ENCODE peak calls at places on chromosomes 5 and 9, in seven cellular contexts. G is WERI-Rb-1, O is dorsolateral prefrontal cortex, E is cardiac fibroblast, L is mucosa of descending colon, A is stomach, S is Peyer's patch. U is an unnamed sample.

GRCh38 chr5:117161718-117162386 is 587.2 kb upstream of the SEMA6A start:
- DNase-seq in G (no peak), O (no peak), E (no peak), L (no peak), A (no peak), S (no peak), U (peak)

GRCh38 chr5:148469446-148470062 is 85.8 kb downstream of the FBXO38 start:
- DNase-seq in G (no peak), O (no peak), E (peak), L (no peak), A (no peak), S (no peak), U (peak)

GRCh38 chr5:997711-998110 is 10.9 kb upstream of the NKD2 start:
- DNase-seq in G (peak), O (peak), E (no peak), L (no peak), A (no peak), S (no peak), U (no peak)

GRCh38 chr5:52657231-52657645 is 130.5 kb upstream of the ITGA1 start:
- DNase-seq in G (no peak), O (no peak), E (peak), L (no peak), A (no peak), S (no peak), U (peak)

GRCh38 chr5:43947870-43948269 is 344.9 kb downstream of the NNT start:
- DNase-seq in G (no peak), O (no peak), E (peak), L (no peak), A (no peak), S (no peak), U (no peak)

GRCh38 chr5:54656261-54656728 is 138.7 kb downstream of the SNX18 start:
- DNase-seq in G (no peak), O (no peak), E (no peak), L (no peak), A (peak), S (no peak), U (no peak)

GRCh38 chr5:9712506-9713285 is 82.5 kb upstream of the TAS2R1 start:
- DNase-seq in G (no peak), O (no peak), E (peak), L (no peak), A (no peak), S (no peak), U (peak)

GRCh38 chr9:87267701-87268100 is 230.0 kb upstream of the DAPK1 start:
- DNase-seq in G (no peak), O (no peak), E (no peak), L (no peak), A (no peak), S (no peak), U (peak)

GRCh38 chr5:137361275-137361674 is 137.9 kb downstream of the SPOCK1 start:
- DNase-seq in G (no peak), O (no peak), E (peak), L (no peak), A (no peak), S (no peak), U (no peak)

GRCh38 chr9:95494416-95495371 is 22.1 kb downstream of the PTCH1 start:
- DNase-seq in G (peak), O (no peak), E (no peak), L (peak), A (peak), S (peak), U (peak)

GRCh38 chr9:89946741-89947140 is 341.9 kb downstream of the GADD45G start:
- DNase-seq in G (no peak), O (no peak), E (no peak), L (no peak), A (no peak), S (no peak), U (no peak)

GRCh38 chr9:99103909-99104458 is 929 bp upstream of the TGFBR1 start:
- DNase-seq in G (no peak), O (no peak), E (peak), L (no peak), A (no peak), S (no peak), U (no peak)

GRCh38 chr5:16702964-16703363 is 86.2 kb upstream of the RETREG1 start:
- DNase-seq in G (no peak), O (no peak), E (no peak), L (no peak), A (no peak), S (no peak), U (no peak)

GRCh38 chr5:146213210-146213838 is 9.9 kb downstream of the RBM27 start:
- DNase-seq in G (no peak), O (no peak), E (peak), L (no peak), A (no peak), S (no peak), U (no peak)

GRCh38 chr5:43389679-43390329 is 22.4 kb downstream of the CCL28 start:
- DNase-seq in G (peak), O (peak), E (peak), L (no peak), A (peak), S (peak), U (peak)

GRCh38 chr9:125525846-125526619 is 181.0 kb downstream of the MAPKAP1 start:
- DNase-seq in G (no peak), O (no peak), E (peak), L (no peak), A (no peak), S (no peak), U (peak)

GRCh38 chr9:126001581-126002225 is 254.5 kb downstream of the PBX3 start:
- DNase-seq in G (no peak), O (no peak), E (no peak), L (peak), A (no peak), S (no peak), U (no peak)

GRCh38 chr9:99971410-99971809 is 65.0 kb downstream of the STX17 start:
- DNase-seq in G (no peak), O (no peak), E (no peak), L (no peak), A (no peak), S (no peak), U (no peak)

GRCh38 chr5:126471875-126472537 is 48.8 kb downstream of the GRAMD2B start:
- DNase-seq in G (no peak), O (no peak), E (peak), L (no peak), A (no peak), S (no peak), U (peak)

GRCh38 chr9:21589344-21590056 is 107.4 kb upstream of the IFNE start:
- DNase-seq in G (no peak), O (no peak), E (no peak), L (no peak), A (no peak), S (no peak), U (no peak)

GRCh38 chr9:21592063-21592338 is 109.9 kb upstream of the IFNE start:
- DNase-seq in G (no peak), O (no peak), E (no peak), L (no peak), A (no peak), S (no peak), U (no peak)

GRCh38 chr9:21585756-21586752 is 103.9 kb upstream of the IFNE start:
- DNase-seq in G (no peak), O (no peak), E (peak), L (no peak), A (no peak), S (no peak), U (peak)

GRCh38 chr9:21591221-21592062 is 109.3 kb upstream of the IFNE start:
- DNase-seq in G (no peak), O (peak), E (peak), L (no peak), A (peak), S (no peak), U (peak)

GRCh38 chr9:21590058-21590996 is 108.2 kb upstream of the IFNE start:
- DNase-seq in G (no peak), O (no peak), E (peak), L (no peak), A (no peak), S (no peak), U (no peak)
- H3K4me3 ChIP-seq in G (no peak), O (no peak), E (no peak), L (no peak), A (no peak), S (no peak), U (no peak)

DNA sequence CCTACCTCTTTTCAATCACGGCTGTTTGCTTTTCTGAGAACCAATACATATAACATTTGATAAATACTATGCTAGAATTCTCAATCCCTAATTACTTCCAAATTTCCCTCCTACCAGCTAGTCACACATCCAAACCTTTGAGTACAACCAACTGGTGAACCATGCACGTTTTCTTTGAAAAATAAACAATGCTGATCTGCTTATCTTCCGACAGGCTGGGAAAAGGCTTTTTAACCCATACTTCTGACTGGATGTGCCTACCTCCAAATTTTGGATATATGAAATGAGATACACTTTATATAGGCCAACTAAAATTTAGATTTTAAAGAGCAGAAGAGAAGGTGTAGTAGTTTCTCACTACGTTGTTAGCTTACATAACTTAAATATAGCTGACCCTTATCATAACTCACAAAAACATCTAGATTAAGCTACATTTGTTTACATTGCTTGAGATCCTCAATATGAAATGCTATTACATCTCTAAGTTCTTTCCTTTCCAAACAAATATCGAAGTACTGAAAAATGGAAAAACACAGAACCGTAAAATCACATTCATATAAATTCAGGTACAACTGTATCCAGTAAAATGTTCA is 2.1 kb downstream of the NR3C1 start:
- DNase-seq in G (no peak), O (no peak), E (peak), L (no peak), A (no peak), S (no peak), U (no peak)
- H3K4me3 ChIP-seq in G (no peak), O (peak), E (peak), L (no peak), A (peak), S (no peak), U (peak)

GRCh38 chr5:68961762-68962161 is 132.1 kb upstream of the SLC30A5 start:
- DNase-seq in G (no peak), O (no peak), E (no peak), L (no peak), A (no peak), S (no peak), U (no peak)

GRCh38 chr5:68960469-68960868 is 133.3 kb upstream of the SLC30A5 start:
- DNase-seq in G (no peak), O (no peak), E (no peak), L (no peak), A (no peak), S (no peak), U (no peak)

GRCh38 chr5:68962632-68963484 is 131.0 kb upstream of the SLC30A5 start:
- DNase-seq in G (peak), O (peak), E (peak), L (peak), A (peak), S (peak), U (no peak)

GRCh38 chr5:68958428-68958827 is 135.4 kb upstream of the SLC30A5 start:
- DNase-seq in G (no peak), O (no peak), E (no peak), L (no peak), A (no peak), S (no peak), U (no peak)

GRCh38 chr5:68960961-68961360 is 132.9 kb upstream of the SLC30A5 start:
- DNase-seq in G (no peak), O (no peak), E (no peak), L (no peak), A (no peak), S (no peak), U (no peak)
- H3K4me3 ChIP-seq in G (no peak), O (no peak), E (no peak), L (no peak), A (no peak), S (no peak), U (no peak)

GRCh38 chr9:34334916-34335315 is 5.5 kb downstream of the NUDT2 start:
- DNase-seq in G (no peak), O (no peak), E (no peak), L (no peak), A (no peak), S (no peak), U (no peak)

GRCh38 chr9:34335376-34335775 is 6.0 kb downstream of the NUDT2 start:
- DNase-seq in G (no peak), O (no peak), E (no peak), L (no peak), A (no peak), S (no peak), U (no peak)

GRCh38 chr9:34332370-34332964 is 3.1 kb downstream of the NUDT2 start:
- DNase-seq in G (peak), O (no peak), E (peak), L (no peak), A (no peak), S (no peak), U (no peak)

GRCh38 chr9:34333836-34334235 is 4.5 kb downstream of the NUDT2 start:
- DNase-seq in G (no peak), O (no peak), E (no peak), L (no peak), A (no peak), S (no peak), U (no peak)

GRCh38 chr9:34334337-34334824 is 5.0 kb downstream of the NUDT2 start:
- DNase-seq in G (no peak), O (peak), E (no peak), L (no peak), A (no peak), S (no peak), U (no peak)
- H3K4me3 ChIP-seq in G (no peak), O (peak), E (no peak), L (no peak), A (no peak), S (no peak), U (no peak)

GRCh38 chr9:85743290-85744128 is 1.8 kb upstream of the AGTPBP1 start:
- DNase-seq in G (peak), O (no peak), E (peak), L (peak), A (peak), S (no peak), U (peak)
- H3K4me3 ChIP-seq in G (peak), O (no peak), E (no peak), L (no peak), A (no peak), S (no peak), U (no peak)

DNA sequence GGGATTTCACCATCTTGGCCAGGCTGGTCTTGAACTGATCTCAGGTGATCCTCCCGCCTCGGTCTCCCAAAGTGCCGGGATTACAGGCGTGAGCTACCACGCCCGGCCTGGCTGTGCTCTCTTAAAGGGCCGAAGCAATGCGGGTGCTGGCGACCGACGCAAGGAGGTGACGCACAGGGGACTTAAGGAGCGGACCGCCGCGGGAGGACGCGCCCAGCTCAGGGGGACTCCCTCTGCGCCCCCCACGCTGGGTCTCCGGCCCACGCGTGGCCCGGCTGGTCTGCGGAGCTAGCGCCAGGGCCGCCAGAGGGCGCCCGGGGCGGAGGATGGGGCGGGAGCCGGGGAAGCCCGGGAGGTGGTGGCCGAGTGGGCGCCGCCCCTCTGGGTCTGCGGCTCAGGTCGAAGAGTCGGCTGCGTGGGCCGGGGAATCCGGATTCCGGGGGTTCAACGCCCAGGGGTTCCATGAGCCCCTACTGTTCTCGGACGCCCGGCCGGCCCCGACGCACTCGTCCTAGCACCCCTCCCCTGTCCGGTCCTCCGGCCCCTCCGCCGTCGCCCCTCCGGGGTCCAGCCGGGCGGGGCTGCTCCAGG is 502 bp upstream of the CERCAM start:
- DNase-seq in G (peak), O (peak), E (peak), L (peak), A (peak), S (peak), U (no peak)
- H3K4me3 ChIP-seq in G (peak), O (peak), E (peak), L (peak), A (peak), S (peak), U (peak)

GRCh38 chr9:136363106-136363605 is 388 bp downstream of the DNLZ start:
- DNase-seq in G (peak), O (peak), E (peak), L (peak), A (peak), S (peak), U (peak)

GRCh38 chr9:136363606-136364368 is at the start of gene DNLZ:
- DNase-seq in G (peak), O (peak), E (peak), L (peak), A (peak), S (peak), U (peak)

GRCh38 chr9:136361757-136362449 is 1.6 kb downstream of the DNLZ start:
- DNase-seq in G (no peak), O (no peak), E (no peak), L (no peak), A (no peak), S (no peak), U (no peak)

GRCh38 chr9:136361047-136361756 is 2.3 kb downstream of the DNLZ start:
- DNase-seq in G (no peak), O (no peak), E (no peak), L (no peak), A (no peak), S (no peak), U (no peak)

DNA sequence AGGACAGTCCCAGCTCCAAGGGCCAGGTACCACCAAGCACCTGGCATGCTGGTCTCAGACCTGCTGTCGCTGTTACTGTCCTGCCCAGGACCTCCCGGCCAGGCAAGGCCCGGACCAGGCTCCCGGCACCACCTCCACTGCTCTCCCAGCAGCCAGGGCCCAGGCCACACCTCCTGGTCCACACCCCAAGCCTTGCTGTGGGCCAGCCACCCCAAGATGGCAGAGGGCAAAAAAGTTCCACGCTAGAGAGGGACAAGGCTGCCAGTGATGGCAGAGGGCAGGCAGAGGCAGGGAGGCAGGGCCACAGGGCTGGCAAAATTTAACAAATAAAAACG is 1.1 kb downstream of the DNLZ start:
- DNase-seq in G (no peak), O (no peak), E (no peak), L (no peak), A (no peak), S (no peak), U (no peak)
- H3K4me3 ChIP-seq in G (no peak), O (no peak), E (no peak), L (no peak), A (no peak), S (no peak), U (peak)

GRCh38 chr9:8826281-8826680 is 1026.7 kb upstream of the DMAC1 start:
- DNase-seq in G (no peak), O (no peak), E (peak), L (no peak), A (no peak), S (no peak), U (no peak)

GRCh38 chr9:8821910-8822666 is 1022.5 kb upstream of the DMAC1 start:
- DNase-seq in G (no peak), O (no peak), E (no peak), L (no peak), A (no peak), S (no peak), U (no peak)

GRCh38 chr9:8823131-8823895 is 1023.7 kb upstream of the DMAC1 start:
- DNase-seq in G (no peak), O (no peak), E (no peak), L (no peak), A (no peak), S (no peak), U (no peak)

GRCh38 chr9:8822667-8823025 is 1023.1 kb upstream of the DMAC1 start:
- DNase-seq in G (no peak), O (no peak), E (no peak), L (no peak), A (no peak), S (no peak), U (no peak)

GRCh38 chr9:8825600-8826147 is 1026.1 kb upstream of the DMAC1 start:
- DNase-seq in G (no peak), O (no peak), E (no peak), L (no peak), A (no peak), S (no peak), U (no peak)
- H3K4me3 ChIP-seq in G (no peak), O (no peak), E (no peak), L (no peak), A (no peak), S (no peak), U (no peak)

GRCh38 chr9:113530942-113531341 is 67.4 kb downstream of the RGS3 start:
- DNase-seq in G (no peak), O (no peak), E (no peak), L (no peak), A (no peak), S (no peak), U (no peak)
- H3K4me3 ChIP-seq in G (no peak), O (no peak), E (no peak), L (no peak), A (no peak), S (no peak), U (no peak)

DNA sequence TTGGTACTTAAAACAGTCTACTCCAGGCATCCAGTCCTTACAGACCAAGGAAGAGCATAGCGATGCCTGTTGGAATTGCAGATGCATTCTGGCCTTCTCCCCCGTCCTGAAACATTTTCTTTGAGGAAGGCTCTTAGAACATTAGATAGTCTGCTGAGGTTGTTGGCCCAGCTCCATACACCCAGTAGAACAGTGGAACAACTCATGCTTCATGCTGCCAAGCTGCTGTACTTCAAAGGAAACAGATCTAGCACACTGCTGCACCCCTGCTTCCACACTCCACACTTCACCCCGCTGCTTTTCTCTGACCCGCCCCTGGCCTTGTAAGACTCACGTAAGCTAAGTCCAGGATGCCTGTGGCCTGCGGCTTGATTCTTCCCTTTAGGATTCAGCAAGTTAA is 33.4 kb upstream of the NCS1 start:
- DNase-seq in G (peak), O (peak), E (peak), L (no peak), A (no peak), S (no peak), U (peak)
- H3K4me3 ChIP-seq in G (no peak), O (no peak), E (no peak), L (no peak), A (no peak), S (no peak), U (no peak)

U was measured in skeletal muscle cell.